ENCODE peak calls at places on chromosomes 13 and 19, in four cellular contexts. Y is OCI-LY7; L is effector memory CD4-positive, alpha-beta T cell; H is IMR-90. N is an unnamed sample.

GRCh38 chr13:71018544-71018943 is 848.5 kb downstream of the DACH1 start:
- DNase-seq in Y (no peak), H (no peak), L (no peak), N (no peak)

GRCh38 chr19:5038631-5039271 is 69.8 kb downstream of the KDM4B start:
- DNase-seq in L (no peak), Y (peak; percentile 61), H (peak; percentile 24), N (no peak)

GRCh38 chr19:19477705-19478383 is 37.5 kb downstream of the TSSK6 start:
- DNase-seq in H (no peak), L (no peak), Y (no peak), N (peak; percentile 56)

GRCh38 chr13:98202026-98202425 is 25.0 kb upstream of the RNF113B start:
- DNase-seq in H (no peak), L (no peak), Y (peak; percentile 34), N (no peak)

GRCh38 chr13:74338341-74338740 is 204.1 kb upstream of the KLF12 start:
- DNase-seq in H (no peak), L (no peak), Y (no peak), N (no peak)

GRCh38 chr13:85091835-85092234 is 707.4 kb downstream of the SLITRK6 start:
- DNase-seq in Y (no peak), H (no peak), L (no peak), N (no peak)

GRCh38 chr19:54662730-54663129 is at the start of gene LILRB4:
- DNase-seq in L (no peak), H (no peak), Y (peak; percentile 18), N (no peak)

GRCh38 chr13:94079876-94080275 is 399.6 kb downstream of the DCT start:
- DNase-seq in Y (no peak), L (no peak), H (peak; percentile 54), N (no peak)

GRCh38 chr13:103272770-103273169 is 206.6 kb upstream of the SLC10A2 start:
- DNase-seq in L (no peak), Y (no peak), H (peak; percentile 4), N (no peak)

GRCh38 chr19:50331187-50332013 is 2.2 kb upstream of the KCNC3 start:
- DNase-seq in L (no peak), H (no peak), Y (no peak), N (no peak)

GRCh38 chr19:1652471-1653299 is at the start of gene TCF3:
- DNase-seq in Y (peak; percentile 100), H (peak; percentile 99), L (peak; percentile 97), N (peak; percentile 99)

GRCh38 chr13:28819748-28820098 is 416 bp upstream of the MTUS2 start:
- DNase-seq in L (peak; percentile 10), H (peak; percentile 32), Y (no peak), N (peak; percentile 87)

GRCh38 chr13:74026753-74027152 is 107.5 kb downstream of the KLF12 start:
- DNase-seq in H (peak; percentile 37), L (peak; percentile 64), Y (peak; percentile 82), N (no peak)

DNA sequence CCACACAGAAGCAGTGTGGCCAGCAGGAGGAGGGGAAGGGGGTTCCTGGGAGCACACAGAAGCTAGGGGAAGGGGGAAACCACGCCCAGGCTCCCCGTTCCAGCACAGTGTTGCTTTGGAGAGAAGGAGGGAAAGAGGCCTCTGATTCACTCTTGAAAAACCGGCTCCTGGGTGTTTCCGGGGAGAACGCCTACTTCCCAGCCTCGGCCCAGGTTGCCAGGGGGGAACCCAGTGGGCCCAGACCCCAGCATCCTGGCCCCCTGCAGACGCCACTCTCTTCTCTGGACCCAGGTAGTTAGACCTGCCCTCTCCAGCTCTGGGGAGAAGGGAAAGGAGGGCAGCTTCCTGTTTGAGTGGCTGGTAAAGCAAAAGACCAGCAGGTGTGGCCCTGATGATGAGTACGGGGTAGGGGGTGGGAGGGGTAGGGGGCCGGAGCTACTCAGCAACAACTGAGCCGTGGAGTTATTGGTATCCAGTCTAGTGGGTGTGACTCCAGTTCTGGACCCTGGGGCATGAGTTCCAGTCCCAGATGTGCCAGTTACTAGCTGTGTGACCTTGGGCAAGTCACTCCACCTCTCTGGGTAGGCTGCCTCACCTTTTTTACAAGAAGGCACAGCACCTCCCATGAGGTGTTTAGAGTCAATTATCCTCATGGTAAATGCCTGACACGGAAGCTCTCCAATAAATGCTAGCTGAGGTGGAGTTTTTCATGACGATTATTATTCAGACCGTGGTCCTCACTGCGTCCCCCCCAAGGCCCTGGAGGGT is 833 bp downstream of the GIPC1 start:
- DNase-seq in L (no peak), H (no peak), Y (peak; percentile 17), N (no peak)
- H3K4me1 ChIP-seq in L (peaks cover 6% of the 10 kb centered on the region), H (peaks cover 8% of the 10 kb centered on the region), Y (peaks cover 19% of the 10 kb centered on the region), N (peaks cover 18% of the 10 kb centered on the region)

GRCh38 chr13:113417008-113417735 is 36.1 kb downstream of the ADPRHL1 start:
- DNase-seq in H (no peak), Y (no peak), L (no peak), N (no peak)

GRCh38 chr13:113413898-113414282 is 39.4 kb downstream of the ADPRHL1 start:
- DNase-seq in Y (no peak), L (no peak), H (no peak), N (no peak)

GRCh38 chr13:113414335-113414734 is 39.0 kb downstream of the ADPRHL1 start:
- DNase-seq in L (no peak), H (no peak), Y (no peak), N (no peak)

GRCh38 chr13:113415032-113415431 is 38.3 kb downstream of the ADPRHL1 start:
- DNase-seq in Y (no peak), L (no peak), H (no peak), N (no peak)

GRCh38 chr13:113415825-113416224 is 37.5 kb downstream of the ADPRHL1 start:
- DNase-seq in L (no peak), Y (no peak), H (no peak), N (no peak)
- H3K27ac ChIP-seq in L (no peak overlapping the region), Y (no peak overlapping the region), H (no peak overlapping the region), N (no peak overlapping the region)

DNA sequence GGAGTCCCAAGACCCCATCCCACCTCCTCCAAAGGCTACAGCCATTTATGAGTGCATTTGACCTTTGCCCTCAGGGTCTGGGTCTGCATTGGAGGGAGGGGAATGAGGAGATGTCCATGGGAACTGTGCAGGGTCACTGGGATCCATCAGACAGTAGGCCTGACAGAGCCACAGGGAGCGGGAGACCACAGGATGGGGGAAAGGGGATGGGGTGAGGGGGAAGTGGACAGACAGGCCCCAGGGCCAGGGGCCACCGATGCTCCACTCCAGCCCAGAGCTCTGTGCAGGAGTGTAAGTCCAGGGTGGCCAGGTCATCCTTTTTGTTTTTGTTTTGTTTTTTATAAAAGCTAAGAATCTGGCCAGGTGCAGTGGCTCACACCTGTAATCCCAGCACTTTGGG is 82.5 kb downstream of the CHST8 start:
- DNase-seq in H (no peak), L (no peak), Y (no peak), N (no peak)
- H3K4me1 ChIP-seq in H (no peaks in the 10 kb centered on the region), L (no peaks in the 10 kb centered on the region), Y (no peaks in the 10 kb centered on the region), N (no peaks in the 10 kb centered on the region)

DNA sequence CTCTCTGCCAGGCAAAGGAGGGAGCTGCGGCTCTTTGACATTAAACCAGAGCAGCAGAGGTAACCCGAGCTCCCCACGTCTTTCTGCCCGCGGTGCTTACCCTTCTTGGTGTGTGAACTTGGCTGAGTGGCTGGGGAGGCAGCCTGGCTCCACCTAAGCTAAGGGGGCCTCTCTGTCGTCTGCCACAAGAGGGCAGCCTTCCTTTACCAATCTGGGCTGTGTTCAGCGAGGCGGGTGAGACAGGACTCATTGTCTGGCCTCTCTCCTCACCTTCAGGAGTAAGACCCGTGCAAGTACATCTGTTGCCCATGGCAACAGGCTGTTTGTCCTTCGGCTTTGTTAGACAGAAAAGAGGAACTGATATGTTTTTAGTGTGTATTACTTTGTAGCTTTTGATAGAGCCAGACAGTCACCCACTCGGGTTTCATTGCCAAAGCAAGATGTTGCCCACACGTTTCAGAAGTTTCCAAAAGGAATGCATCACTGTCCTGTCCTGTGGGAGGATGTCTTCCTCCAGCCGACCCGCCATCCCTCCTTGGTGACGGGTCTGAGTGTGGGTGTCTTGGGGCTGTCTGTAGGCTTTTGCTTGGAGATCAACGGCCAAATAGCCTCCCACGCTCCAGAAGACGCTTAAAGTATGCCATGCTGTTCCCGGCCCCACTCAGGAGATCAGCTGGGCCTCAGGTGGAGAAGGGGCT is 4.6 kb downstream of the POP4 start:
- DNase-seq in Y (peak; percentile 95), L (peak; percentile 67), H (peak; percentile 77), N (no peak)
- H3K27ac ChIP-seq in Y (peak overlapping the region; percentile 16), L (no peak overlapping the region), H (no peak overlapping the region), N (no peak overlapping the region)

GRCh38 chr19:10419200-10419645 is 1.1 kb upstream of the PDE4A start:
- DNase-seq in Y (no peak), H (no peak), L (no peak), N (no peak)

GRCh38 chr19:10421240-10421948 is 1.1 kb downstream of the PDE4A start:
- DNase-seq in Y (peak; percentile 63), H (no peak), L (no peak), N (no peak)

GRCh38 chr19:10419646-10420443 is 493 bp upstream of the PDE4A start:
- DNase-seq in H (peak; percentile 61), Y (peak; percentile 97), L (no peak), N (no peak)

GRCh38 chr19:10421981-10422461 is 1.7 kb downstream of the PDE4A start:
- DNase-seq in H (no peak), Y (peak; percentile 62), L (no peak), N (no peak)

DNA sequence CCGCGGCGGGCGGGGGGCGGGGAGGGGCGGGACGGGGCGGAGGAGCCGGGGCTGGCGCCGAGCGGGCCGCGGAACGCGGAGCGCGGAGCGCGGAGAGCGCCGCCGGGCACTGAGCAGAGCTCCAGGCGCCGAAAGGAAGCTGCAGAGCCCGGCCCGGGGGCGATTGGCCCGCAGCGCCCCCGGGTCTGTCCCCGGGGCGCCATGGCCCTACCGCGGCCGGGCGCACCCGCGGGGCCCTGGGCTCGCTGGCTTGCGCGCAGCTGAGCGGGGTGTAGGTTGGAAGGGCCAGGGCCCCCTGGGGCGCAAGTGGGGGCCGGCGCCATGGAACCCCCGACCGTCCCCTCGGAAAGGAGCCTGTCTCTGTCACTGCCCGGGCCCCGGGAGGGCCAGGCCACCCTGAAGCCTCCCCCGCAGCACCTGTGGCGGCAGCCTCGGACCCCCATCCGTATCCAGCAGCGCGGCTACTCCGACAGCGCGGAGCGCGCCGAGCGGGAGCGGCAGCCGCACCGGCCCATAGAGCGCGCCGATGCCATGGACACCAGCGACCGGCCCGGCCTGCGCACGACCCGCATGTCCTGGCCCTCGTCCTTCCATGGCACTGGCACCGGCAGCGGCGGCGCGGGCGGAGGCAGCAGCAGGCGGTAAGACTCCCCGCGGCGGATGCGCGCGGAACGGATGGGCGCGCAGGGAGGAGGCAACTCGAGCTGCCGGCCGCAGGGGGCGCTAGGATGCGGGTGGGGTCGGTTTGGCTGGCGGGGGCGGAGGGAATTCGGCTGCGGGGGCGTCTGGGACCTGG is at the start of gene PDE4A:
- DNase-seq in H (no peak), L (no peak), Y (peak; percentile 89), N (no peak)
- H3K4me1 ChIP-seq in H (peaks cover 15% of the 10 kb centered on the region), L (peaks cover 65% of the 10 kb centered on the region), Y (peaks cover 59% of the 10 kb centered on the region), N (peaks cover 94% of the 10 kb centered on the region)

DNA sequence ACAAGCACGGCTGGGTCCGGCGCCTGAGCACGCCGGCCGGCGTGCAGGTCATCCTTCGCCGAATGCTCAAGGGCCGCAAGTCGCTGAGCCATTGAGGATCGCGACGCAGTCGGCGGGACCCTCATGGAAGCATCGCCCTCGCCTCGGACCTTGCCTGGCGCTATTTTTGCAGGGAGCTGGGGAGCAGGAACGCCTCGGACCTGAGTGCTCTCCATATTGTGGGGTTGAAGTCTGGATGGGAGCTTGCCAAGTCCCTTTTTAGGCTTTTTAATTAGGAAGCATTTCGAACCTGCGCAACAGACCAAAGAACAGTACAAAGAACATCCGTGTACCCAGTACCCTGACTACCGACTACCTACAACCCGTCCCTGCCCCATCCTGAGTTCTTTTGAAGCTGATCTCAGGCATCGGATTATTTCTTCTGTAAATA is 628 bp downstream of the MRPL34 start:
- DNase-seq in Y (peak; percentile 35), H (no peak), L (no peak), N (no peak)
- H3K27ac ChIP-seq in Y (peak overlapping the region; percentile 90), H (peak overlapping the region; percentile 61), L (peak overlapping the region; percentile 69), N (peak overlapping the region; percentile 91)

GRCh38 chr19:3809881-3810707 is 23.9 kb upstream of the MATK start:
- DNase-seq in H (no peak), L (no peak), Y (peak; percentile 29), N (no peak)
- H3K4me1 ChIP-seq in H (no peaks in the 10 kb centered on the region), L (peaks cover 14% of the 10 kb centered on the region), Y (peaks cover 24% of the 10 kb centered on the region), N (peaks cover 10% of the 10 kb centered on the region)